ENCODE peak calls at places on chromosomes 2 and 18, in six cellular contexts. R is upper lobe of right lung, E is IMR-90, K is fibroblast of pulmonary artery, O is lower lobe of right lung, D is GM23338. A is an unnamed sample.

GRCh38 chr18:31410716-31411483 is 34.3 kb downstream of the DSG4 start:
- DNase-seq in E (no peak), O (no peak), K (no peak), D (peak), R (no peak), A (no peak)

GRCh38 chr2:201883559-201883958 is 77.2 kb downstream of the CDK15 start:
- DNase-seq in D (no peak), O (no peak), E (no peak), K (no peak), R (no peak), A (no peak)

GRCh38 chr2:150127271-150127990 is 360.0 kb downstream of the RND3 start:
- DNase-seq in D (no peak), K (no peak), R (no peak), E (no peak), O (no peak), A (no peak)

GRCh38 chr18:61336766-61337165 is 3.5 kb downstream of the CDH20 start:
- DNase-seq in K (no peak), R (no peak), E (no peak), D (no peak), O (no peak), A (no peak)

GRCh38 chr2:205284323-205284722 is 398.0 kb upstream of the NRP2 start:
- DNase-seq in E (no peak), O (no peak), D (no peak), R (no peak), K (no peak), A (no peak)

GRCh38 chr2:11305958-11306357 is 38.5 kb downstream of the ROCK2 start:
- DNase-seq in K (peak), R (no peak), D (no peak), E (peak), O (no peak), A (no peak)

GRCh38 chr18:35616664-35617423 is 35.3 kb downstream of the GALNT1 start:
- DNase-seq in E (peak), K (peak), D (peak), R (peak), O (peak), A (no peak)

GRCh38 chr2:220241423-220241822 is 614.0 kb downstream of the SLC4A3 start:
- DNase-seq in O (no peak), E (no peak), D (no peak), K (no peak), R (no peak), A (no peak)

GRCh38 chr2:231057590-231057989 is 923 bp downstream of the PSMD1 start:
- DNase-seq in D (no peak), E (peak), K (no peak), R (no peak), O (no peak), A (no peak)

GRCh38 chr18:73980289-73980979 is 167.2 kb downstream of the FBXO15 start:
- DNase-seq in K (peak), D (peak), E (peak), O (no peak), R (no peak), A (no peak)

GRCh38 chr2:233747283-233747544 is 12.9 kb upstream of the UGT1A1 start:
- DNase-seq in E (no peak), R (no peak), O (no peak), D (no peak), K (no peak), A (no peak)
- TF ChIP-seq CTCF in E (no peak), R (no peak), O (no peak), D (no peak), K (no peak), A (no peak)

GRCh38 chr2:173240083-173240482 is 114.6 kb upstream of the CDCA7 start:
- DNase-seq in K (no peak), D (no peak), R (no peak), E (no peak), O (no peak), A (no peak)
- H3K4me3 ChIP-seq in K (no peak), D (no peak), R (no peak), E (no peak), O (no peak), A (no peak)

DNA sequence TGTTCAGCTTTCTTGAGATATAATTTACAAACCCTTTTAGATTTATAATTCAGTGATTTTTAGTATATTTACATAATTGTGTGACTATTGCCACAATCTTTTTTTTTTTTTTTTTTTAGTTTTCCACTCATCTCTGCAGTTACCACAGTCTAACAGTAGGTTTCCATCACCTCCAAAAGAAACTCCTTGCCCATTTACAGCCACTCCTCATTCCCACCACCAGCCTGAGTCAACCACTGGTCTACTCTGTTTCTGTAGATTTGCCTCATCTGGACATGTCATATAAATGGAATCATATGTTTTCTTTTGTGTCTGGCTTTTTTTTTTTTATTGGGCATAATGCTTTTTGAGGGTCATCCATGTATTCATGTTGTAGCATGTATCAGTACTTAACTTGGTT is 16.1 kb downstream of the MTX2 start:
- DNase-seq in E (no peak), R (no peak), D (no peak), K (no peak), O (no peak), A (no peak)
- TF ChIP-seq CTCF in E (no peak), R (no peak), D (no peak), K (no peak), O (no peak), A (peak)

GRCh38 chr2:9230881-9231280 is 24.3 kb downstream of the ASAP2 start:
- DNase-seq in O (no peak), E (no peak), D (no peak), K (no peak), R (no peak), A (no peak)
- H3K4me3 ChIP-seq in O (no peak), E (no peak), D (no peak), K (no peak), R (no peak), A (no peak)

GRCh38 chr2:115234175-115234574 is 791.7 kb downstream of the DPP10 start:
- DNase-seq in E (no peak), R (no peak), O (no peak), D (no peak), K (no peak), A (no peak)
- TF ChIP-seq CTCF in E (no peak), R (no peak), O (no peak), D (no peak), K (no peak), A (no peak)

DNA sequence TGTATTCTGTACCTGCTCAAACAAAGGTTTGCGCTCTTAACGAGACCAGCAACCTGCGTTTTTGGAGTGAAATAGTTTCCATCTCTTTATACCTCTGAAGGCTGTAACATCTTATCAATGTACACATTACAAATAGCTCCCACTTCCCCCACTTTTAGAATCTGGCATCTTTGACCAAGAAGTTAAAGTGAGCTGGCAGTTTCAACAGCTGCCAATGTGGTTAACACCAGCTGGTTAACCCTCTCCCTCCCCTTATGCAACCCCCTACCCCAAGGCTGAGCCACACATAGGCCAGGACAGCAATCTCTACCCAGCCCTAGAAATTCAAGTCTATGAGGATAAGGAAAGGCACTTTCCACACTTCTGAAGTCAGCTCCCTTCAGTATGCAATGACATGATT is 2.2 kb upstream of the SERTAD2 start:
- DNase-seq in R (no peak), D (no peak), E (no peak), K (no peak), O (no peak), A (no peak)
- H3K4me3 ChIP-seq in R (no peak), D (no peak), E (no peak), K (no peak), O (no peak), A (no peak)

GRCh38 chr18:45255142-45255890 is 360.0 kb upstream of the SLC14A2 start:
- DNase-seq in R (no peak), D (peak), K (peak), E (peak), O (no peak), A (no peak)
- TF ChIP-seq CTCF in R (no peak), D (no peak), K (no peak), E (no peak), O (no peak), A (no peak)

GRCh38 chr2:190507135-190507534 is 27.4 kb downstream of the NEMP2 start:
- DNase-seq in O (no peak), E (no peak), R (no peak), K (no peak), D (no peak), A (no peak)
- H3K4me3 ChIP-seq in O (no peak), E (no peak), R (no peak), K (no peak), D (no peak), A (no peak)

A was measured in epithelial cell of proximal tubule.